ENCODE peak calls at places on chromosomes 5 and 9, in five cellular contexts. I, V, E, Z and N are unnamed samples.

GRCh38 chr5:158599132-158599531 is 500.6 kb downstream of the EBF1 start:
- DNase-seq in V (no peak), I (no peak), E (peak; percentile 50), Z (no peak), N (peak; percentile 40)

GRCh38 chr9:36728651-36729520 is 156.2 kb downstream of the MELK start:
- DNase-seq in I (peak; percentile 75), Z (peak; percentile 53), E (peak; percentile 45), V (peak; percentile 51), N (no peak)

GRCh38 chr9:5920860-5921328 is 30.2 kb downstream of the MLANA start:
- DNase-seq in I (no peak), V (no peak), Z (no peak), E (peak; percentile 54), N (no peak)

GRCh38 chr5:110768138-110768845 is 29.5 kb downstream of the SLC25A46 start:
- DNase-seq in I (no peak), E (peak; percentile 78), V (no peak), Z (no peak), N (no peak)

GRCh38 chr9:68844623-68845612 is 139.9 kb downstream of the PIP5K1B start:
- DNase-seq in E (peak; percentile 9), I (no peak), Z (peak; percentile 16), V (peak; percentile 10), N (no peak)

GRCh38 chr9:105257767-105258166 is 13.3 kb downstream of the SLC44A1 start:
- DNase-seq in V (no peak), E (no peak), I (no peak), Z (no peak), N (no peak)

GRCh38 chr5:139642891-139643871 is 5.0 kb upstream of the CXXC5 start:
- DNase-seq in I (no peak), Z (no peak), V (no peak), E (no peak), N (no peak)

GRCh38 chr5:67192719-67193464 is 3.7 kb downstream of the CD180 start:
- DNase-seq in E (no peak), I (no peak), V (no peak), Z (no peak), N (no peak)

GRCh38 chr9:131478421-131478868 is 24.3 kb upstream of the POMT1 start:
- DNase-seq in V (peak; percentile 4), Z (peak; percentile 62), I (peak; percentile 77), E (peak; percentile 17), N (peak; percentile 60)

GRCh38 chr9:447230-448025 is 232.8 kb downstream of the DOCK8 start:
- DNase-seq in I (no peak), V (no peak), Z (peak; percentile 71), E (peak; percentile 3), N (no peak)

GRCh38 chr5:5017827-5018559 is 122.1 kb upstream of the ADAMTS16 start:
- DNase-seq in V (no peak), I (no peak), Z (no peak), E (peak; percentile 82), N (no peak)

GRCh38 chr9:95511952-95512750 is 4.6 kb downstream of the PTCH1 start:
- DNase-seq in I (no peak), Z (no peak), E (peak; percentile 40), V (no peak), N (no peak)

GRCh38 chr5:7894860-7895259 is 25.9 kb downstream of the MTRR start:
- DNase-seq in Z (no peak), I (no peak), E (no peak), V (no peak), N (no peak)

GRCh38 chr9:107827304-107827703 is 337.7 kb upstream of the KLF4 start:
- DNase-seq in V (no peak), E (no peak), Z (no peak), I (no peak), N (no peak)

GRCh38 chr5:159071382-159071781 is 28.3 kb downstream of the EBF1 start:
- DNase-seq in Z (no peak), V (peak; percentile 61), E (no peak), I (no peak), N (no peak)

GRCh38 chr9:123081824-123082223 is 48.4 kb downstream of the GPR21 start:
- DNase-seq in E (peak; percentile 62), Z (no peak), V (no peak), I (no peak), N (no peak)

GRCh38 chr5:56078675-56079500 is 84.1 kb upstream of the IL6ST start:
- DNase-seq in E (peak; percentile 70), V (no peak), I (no peak), Z (no peak), N (peak; percentile 53)

GRCh38 chr9:77939149-77939668 is 92.4 kb downstream of the GNAQ start:
- DNase-seq in Z (no peak), I (no peak), E (no peak), V (no peak), N (no peak)

GRCh38 chr5:33229216-33229615 is 211.5 kb upstream of the TARS1 start:
- DNase-seq in Z (no peak), E (no peak), V (no peak), I (no peak), N (no peak)

GRCh38 chr9:37034320-37034937 is 361 bp upstream of the PAX5 start:
- DNase-seq in V (peak; percentile 65), I (no peak), Z (no peak), E (no peak), N (peak; percentile 52)

GRCh38 chr9:112334319-112334828 is 955 bp upstream of the PTBP3 start:
- DNase-seq in V (no peak), I (no peak), Z (peak; percentile 36), E (peak; percentile 25), N (no peak)

GRCh38 chr9:15543033-15543791 is 9.6 kb upstream of the CCDC171 start:
- DNase-seq in I (no peak), E (no peak), Z (no peak), V (no peak), N (no peak)

GRCh38 chr9:135759676-135760300 is 57.8 kb downstream of the KCNT1 start:
- DNase-seq in I (no peak), V (no peak), E (no peak), Z (no peak), N (no peak)

GRCh38 chr9:105332471-105332870 is 88.0 kb downstream of the SLC44A1 start:
- DNase-seq in V (no peak), E (peak; percentile 67), I (no peak), Z (no peak), N (no peak)